ENCODE peak calls at places on chromosomes 16 and 17, in ten cellular contexts. L, E, N, U, K, B, H, T, G and Z are unnamed samples. For H3K36me3, the result is how much of the 10 kb centered on the place peaks cover.

GRCh38 chr17:1627987-1628855 is at the start of gene SLC43A2:
- DNase-seq in L (peak), E (peak), N (no peak), U (peak), K (peak), B (peak), H (peak), T (peak), G (peak), Z (peak)

GRCh38 chr16:11673091-11674000 is 5.1 kb downstream of the SNN start:
- DNase-seq in L (no peak), E (no peak), N (no peak), U (no peak), K (no peak), B (no peak), H (no peak), T (peak), G (no peak), Z (peak)

GRCh38 chr16:66099261-66099660 is 267.2 kb upstream of the CDH5 start:
- DNase-seq in L (no peak), E (no peak), N (no peak), U (no peak), K (no peak), B (no peak), H (no peak), T (no peak), G (no peak), Z (no peak)

GRCh38 chr17:69501591-69502468 is 87.3 kb downstream of the MAP2K6 start:
- DNase-seq in L (peak), E (peak), N (no peak), U (peak), K (peak), B (no peak), H (peak), T (no peak), G (no peak), Z (peak)

GRCh38 chr17:50763716-50764450 is 3.4 kb downstream of the ANKRD40CL start:
- DNase-seq in L (no peak), E (no peak), N (no peak), U (no peak), K (no peak), B (no peak), H (no peak), T (no peak), G (peak), Z (no peak)

GRCh38 chr17:82930043-82930923 is 90.5 kb upstream of the ZNF750 start:
- DNase-seq in L (no peak), E (no peak), N (peak), U (no peak), K (no peak), B (no peak), H (no peak), T (peak), G (no peak), Z (no peak)

GRCh38 chr16:30948087-30948955 is 547 bp upstream of the ORAI3 start:
- DNase-seq in L (peak), E (peak), N (peak), U (peak), K (peak), B (no peak), H (peak), T (peak), G (peak), Z (peak)

GRCh38 chr17:75783803-75784472 is 668 bp upstream of the UNK start:
- DNase-seq in L (no peak), E (no peak), N (peak), U (peak), K (no peak), B (no peak), H (no peak), T (peak), G (no peak), Z (no peak)

GRCh38 chr16:50253511-50253903 is 12.8 kb upstream of the ADCY7 start:
- DNase-seq in L (no peak), E (no peak), N (no peak), U (no peak), K (peak), B (no peak), H (no peak), T (peak), G (peak), Z (no peak)

GRCh38 chr17:18933102-18934058 is 18.6 kb upstream of the SLC5A10 start:
- DNase-seq in L (no peak), E (no peak), N (no peak), U (no peak), K (no peak), B (no peak), H (no peak), T (no peak), G (no peak), Z (no peak)

GRCh38 chr17:20189322-20189721 is 180.2 kb downstream of the SPECC1 start:
- DNase-seq in L (no peak), E (peak), N (no peak), U (peak), K (peak), B (no peak), H (peak), T (no peak), G (no peak), Z (no peak)

GRCh38 chr17:41335747-41336146 is 14.9 kb downstream of the KRT33A start:
- DNase-seq in L (no peak), E (no peak), N (no peak), U (no peak), K (no peak), B (no peak), H (no peak), T (no peak), G (no peak), Z (no peak)

GRCh38 chr17:50155115-50155819 is 4.8 kb upstream of the PPP1R9B start:
- DNase-seq in L (no peak), E (peak), N (no peak), U (no peak), K (peak), B (no peak), H (no peak), T (peak), G (no peak), Z (no peak)

GRCh38 chr17:68432086-68432864 is 25.0 kb downstream of the WIPI1 start:
- DNase-seq in L (no peak), E (no peak), N (no peak), U (no peak), K (no peak), B (no peak), H (no peak), T (no peak), G (no peak), Z (no peak)

GRCh38 chr17:44191941-44192496 is 5.2 kb downstream of the TMUB2 start:
- DNase-seq in L (no peak), E (no peak), N (no peak), U (no peak), K (no peak), B (no peak), H (no peak), T (no peak), G (no peak), Z (no peak)

GRCh38 chr17:21511368-21512195 is 135.4 kb downstream of the KCNJ12 start:
- DNase-seq in L (peak), E (peak), N (peak), U (peak), K (peak), B (peak), H (peak), T (peak), G (peak), Z (peak)

GRCh38 chr17:11245792-11246191 is 4.8 kb downstream of the SHISA6 start:
- DNase-seq in L (no peak), E (no peak), N (no peak), U (no peak), K (no peak), B (no peak), H (no peak), T (no peak), G (no peak), Z (no peak)

GRCh38 chr16:17463335-17463734 is 7.4 kb downstream of the XYLT1 start:
- DNase-seq in L (no peak), E (no peak), N (no peak), U (no peak), K (no peak), B (no peak), H (no peak), T (no peak), G (no peak), Z (no peak)

GRCh38 chr16:49622084-49622390 is 233.9 kb downstream of the ZNF423 start:
- DNase-seq in L (no peak), E (no peak), N (no peak), U (no peak), K (no peak), B (no peak), H (no peak), T (no peak), G (no peak), Z (peak)

GRCh38 chr17:19242323-19242722 is 5.2 kb downstream of the EPN2 start:
- DNase-seq in L (no peak), E (no peak), N (no peak), U (no peak), K (no peak), B (no peak), H (peak), T (no peak), G (no peak), Z (no peak)

GRCh38 chr17:44992242-44992939 is 24.3 kb upstream of the C1QL1 start:
- DNase-seq in L (no peak), E (no peak), N (no peak), U (no peak), K (no peak), B (no peak), H (no peak), T (no peak), G (no peak), Z (no peak)

GRCh38 chr16:67148656-67149275 is 2.0 kb downstream of the B3GNT9 start:
- DNase-seq in L (no peak), E (no peak), N (no peak), U (no peak), K (no peak), B (no peak), H (no peak), T (peak), G (no peak), Z (no peak)

GRCh38 chr16:77946834-77947233 is 75.5 kb upstream of the CLEC3A start:
- DNase-seq in L (no peak), E (peak), N (no peak), U (peak), K (no peak), B (no peak), H (no peak), T (no peak), G (no peak), Z (no peak)

GRCh38 chr17:21042434-21043295 is at the start of gene USP22:
- DNase-seq in L (no peak), E (no peak), N (no peak), U (peak), K (peak), B (no peak), H (peak), T (no peak), G (no peak), Z (peak)

GRCh38 chr16:72884573-72884972 is 163.4 kb downstream of the ZFHX3 start:
- DNase-seq in L (no peak), E (peak), N (no peak), U (no peak), K (no peak), B (no peak), H (no peak), T (no peak), G (no peak), Z (no peak)

GRCh38 chr16:24610421-24610765 is 71.0 kb downstream of the RBBP6 start:
- DNase-seq in L (no peak), E (peak), N (no peak), U (peak), K (peak), B (no peak), H (peak), T (peak), G (no peak), Z (no peak)

GRCh38 chr17:40515491-40516041 is 14.1 kb upstream of the TNS4 start:
- DNase-seq in L (no peak), E (no peak), N (peak), U (no peak), K (no peak), B (peak), H (no peak), T (no peak), G (no peak), Z (no peak)

GRCh38 chr16:50505714-50506542 is 42.3 kb upstream of the NKD1 start:
- DNase-seq in L (peak), E (no peak), N (no peak), U (peak), K (no peak), B (no peak), H (no peak), T (no peak), G (peak), Z (no peak)

GRCh38 chr16:56297684-56298083 is 106.4 kb downstream of the GNAO1 start:
- DNase-seq in L (no peak), E (no peak), N (no peak), U (no peak), K (no peak), B (no peak), H (no peak), T (peak), G (no peak), Z (no peak)

GRCh38 chr17:12104831-12105230 is 84.2 kb downstream of the MAP2K4 start:
- DNase-seq in L (no peak), E (peak), N (no peak), U (no peak), K (no peak), B (no peak), H (no peak), T (no peak), G (no peak), Z (no peak)

GRCh38 chr17:3400008-3400407 is 1.8 kb upstream of the OR1E1 start:
- DNase-seq in L (no peak), E (no peak), N (no peak), U (no peak), K (no peak), B (no peak), H (peak), T (no peak), G (no peak), Z (no peak)

GRCh38 chr17:15349119-15349518 is 7.7 kb upstream of the TEKT3 start:
- DNase-seq in L (no peak), E (no peak), N (no peak), U (no peak), K (no peak), B (no peak), H (peak), T (no peak), G (no peak), Z (no peak)

GRCh38 chr17:78174332-78174869 is 6.0 kb downstream of the SYNGR2 start:
- DNase-seq in L (no peak), E (no peak), N (no peak), U (no peak), K (no peak), B (no peak), H (no peak), T (peak), G (peak), Z (peak)

GRCh38 chr17:78175643-78175981 is 7.2 kb downstream of the SYNGR2 start:
- DNase-seq in L (no peak), E (no peak), N (no peak), U (no peak), K (no peak), B (no peak), H (no peak), T (no peak), G (no peak), Z (no peak)

GRCh38 chr17:78179372-78179771 is 7.5 kb downstream of the TK1 start:
- DNase-seq in L (no peak), E (peak), N (no peak), U (no peak), K (peak), B (no peak), H (peak), T (peak), G (no peak), Z (peak)

GRCh38 chr17:78174870-78175642 is 6.7 kb downstream of the SYNGR2 start:
- DNase-seq in L (no peak), E (no peak), N (no peak), U (peak), K (no peak), B (no peak), H (no peak), T (no peak), G (no peak), Z (peak)

DNA sequence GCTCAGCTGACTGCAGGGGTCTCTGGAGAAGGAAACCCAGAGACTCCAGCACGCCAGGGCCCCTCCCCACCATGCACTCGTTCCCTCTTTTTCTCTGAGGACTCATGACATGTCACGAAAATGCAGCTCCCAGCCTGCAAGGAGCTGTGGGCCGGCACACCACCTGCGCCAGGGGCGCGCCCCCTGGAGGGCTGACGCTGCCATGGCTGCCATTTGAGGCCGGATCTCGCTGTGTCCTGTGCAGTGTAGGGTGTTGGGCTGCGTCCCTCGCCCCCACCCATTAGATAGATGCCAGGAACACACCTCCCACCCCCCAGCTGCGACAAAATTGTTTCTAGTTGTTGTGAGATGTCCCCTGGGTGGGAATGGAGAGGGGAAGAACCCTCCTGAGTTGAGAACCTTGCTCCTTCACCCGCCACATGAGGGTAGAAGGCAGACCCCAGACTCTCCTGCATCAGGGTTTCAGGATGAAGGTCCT is 8.2 kb downstream of the SYNGR2 start:
- DNase-seq in L (peak), E (peak), N (no peak), U (peak), K (peak), B (peak), H (peak), T (peak), G (peak), Z (no peak)
- H3K36me3 ChIP-seq in L (half or more), E (under half), N (half or more), U (under half), K (under half), B (under half), H (under half), T (under half), G (under half), Z (under half)

GRCh38 chr17:17052462-17053221 is 10.4 kb downstream of the MPRIP start:
- DNase-seq in L (no peak), E (no peak), N (no peak), U (no peak), K (no peak), B (no peak), H (no peak), T (no peak), G (no peak), Z (no peak)

GRCh38 chr17:17054636-17055035 is 12.4 kb downstream of the MPRIP start:
- DNase-seq in L (no peak), E (no peak), N (no peak), U (no peak), K (no peak), B (no peak), H (no peak), T (no peak), G (no peak), Z (no peak)

GRCh38 chr17:17051791-17052461 is 9.7 kb downstream of the MPRIP start:
- DNase-seq in L (no peak), E (no peak), N (no peak), U (no peak), K (peak), B (no peak), H (no peak), T (no peak), G (no peak), Z (no peak)

GRCh38 chr17:17055286-17056166 is 13.3 kb downstream of the MPRIP start:
- DNase-seq in L (no peak), E (no peak), N (no peak), U (no peak), K (peak), B (no peak), H (no peak), T (no peak), G (no peak), Z (peak)

GRCh38 chr17:17053446-17054379 is 11.5 kb downstream of the MPRIP start:
- DNase-seq in L (no peak), E (no peak), N (no peak), U (no peak), K (no peak), B (no peak), H (no peak), T (no peak), G (no peak), Z (no peak)
- H3K36me3 ChIP-seq in L (under half), E (under half), N (under half), U (under half), K (under half), B (under half), H (under half), T (under half), G (under half), Z (under half)

GRCh38 chr17:80358131-80358530 is 56.8 kb upstream of the ENDOV start:
- DNase-seq in L (no peak), E (no peak), N (peak), U (no peak), K (no peak), B (no peak), H (no peak), T (no peak), G (no peak), Z (no peak)

GRCh38 chr17:80356231-80356856 is 58.6 kb upstream of the ENDOV start:
- DNase-seq in L (no peak), E (no peak), N (peak), U (peak), K (no peak), B (no peak), H (no peak), T (no peak), G (no peak), Z (no peak)

GRCh38 chr17:80360396-80360795 is 54.6 kb upstream of the ENDOV start:
- DNase-seq in L (no peak), E (no peak), N (no peak), U (no peak), K (no peak), B (no peak), H (no peak), T (peak), G (no peak), Z (no peak)

GRCh38 chr17:80359422-80360110 is 55.4 kb upstream of the ENDOV start:
- DNase-seq in L (no peak), E (peak), N (no peak), U (no peak), K (no peak), B (no peak), H (no peak), T (no peak), G (no peak), Z (no peak)

DNA sequence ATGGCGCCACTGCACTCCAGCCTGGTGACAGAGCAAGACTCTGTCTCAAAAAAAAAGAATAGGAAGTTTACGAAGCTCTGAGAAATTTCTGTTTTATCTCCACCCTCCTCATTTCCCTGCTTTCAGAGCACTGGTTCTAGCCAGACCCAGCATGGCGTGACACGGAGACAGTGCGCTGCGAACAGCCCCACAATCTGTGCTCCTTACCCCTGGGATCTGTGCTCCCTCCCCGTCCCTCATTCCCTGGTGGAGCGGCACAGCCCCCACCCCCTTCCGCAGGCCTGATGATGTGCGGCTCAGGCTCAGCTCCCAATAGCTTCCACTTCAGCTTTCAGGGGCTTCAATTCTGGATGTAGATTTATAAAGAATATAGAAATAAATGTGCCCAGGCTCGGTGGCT is 56.1 kb upstream of the ENDOV start:
- DNase-seq in L (no peak), E (no peak), N (no peak), U (no peak), K (no peak), B (no peak), H (no peak), T (no peak), G (no peak), Z (no peak)
- H3K36me3 ChIP-seq in L (half or more), E (under half), N (half or more), U (under half), K (under half), B (half or more), H (under half), T (half or more), G (half or more), Z (under half)

DNA sequence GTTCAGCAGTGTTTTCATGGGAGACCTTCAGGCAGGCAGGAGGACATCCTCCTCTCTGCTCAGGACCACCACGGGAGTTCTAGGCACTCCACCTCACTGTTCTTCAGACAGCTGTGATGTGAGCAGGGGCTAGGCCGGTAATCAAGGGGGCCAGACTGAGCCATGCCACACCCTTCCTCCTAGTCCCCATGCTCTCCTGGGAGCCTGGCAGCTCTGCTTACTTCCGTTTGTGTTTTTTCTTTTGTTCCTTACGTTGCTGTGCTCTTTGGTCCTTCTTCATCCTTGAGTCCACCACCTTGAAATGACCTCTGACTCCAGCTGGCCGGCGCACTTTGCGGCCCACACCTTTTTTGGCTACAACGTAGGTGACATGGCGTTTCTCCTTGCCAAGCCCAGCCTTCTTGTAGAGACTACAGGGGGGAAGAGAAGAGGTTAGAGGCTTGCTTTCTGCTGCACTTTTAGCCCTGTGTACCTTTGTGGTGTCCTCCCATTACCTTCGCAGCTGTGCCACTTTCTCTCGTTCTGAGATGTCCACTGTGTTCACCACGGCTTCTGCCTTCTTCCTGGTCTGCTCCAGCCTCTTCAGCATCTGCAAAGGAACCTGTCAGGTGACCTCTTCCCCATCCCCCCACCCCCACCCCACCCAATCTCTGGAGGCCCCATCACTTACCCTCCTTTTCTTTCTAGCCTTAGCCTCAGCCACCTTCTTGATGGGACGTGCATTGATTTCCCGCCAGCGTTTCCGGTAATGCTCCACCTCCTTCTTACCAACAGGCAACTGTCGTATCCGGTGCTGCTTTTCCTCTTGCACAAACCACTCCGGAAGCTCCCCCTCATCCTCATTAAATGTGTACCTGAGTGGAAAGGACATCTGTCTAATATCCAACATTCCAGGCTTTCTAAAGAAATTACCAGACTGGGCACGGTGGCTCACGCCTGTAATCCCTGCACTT is 7.4 kb upstream of the PSMC5 start:
- DNase-seq in L (no peak), E (no peak), N (no peak), U (no peak), K (no peak), B (no peak), H (no peak), T (no peak), G (no peak), Z (no peak)
- H3K36me3 ChIP-seq in L (half or more), E (half or more), N (half or more), U (under half), K (half or more), B (half or more), H (under half), T (half or more), G (half or more), Z (under half)